ENCODE peak calls at places on chromosomes 16 and 17, in four cellular contexts. E, T, Q and G are unnamed samples.

GRCh38 chr17:491086-492014 is 138.7 kb upstream of the RPH3AL start:
- DNase-seq in E (peak), T (peak), Q (no peak), G (peak)

GRCh38 chr16:57155702-57156350 is 30.0 kb downstream of the PSME3IP1 start:
- DNase-seq in E (no peak), T (no peak), Q (no peak), G (no peak)

GRCh38 chr16:26787924-26788323 is 278.8 kb upstream of the C16orf82 start:
- DNase-seq in E (no peak), T (no peak), Q (no peak), G (no peak)

GRCh38 chr17:28347261-28347891 is 10.0 kb downstream of the POLDIP2 start:
- DNase-seq in E (no peak), T (no peak), Q (no peak), G (no peak)

GRCh38 chr17:65554568-65555223 is 6.8 kb downstream of the AXIN2 start:
- DNase-seq in E (peak), T (no peak), Q (no peak), G (no peak)

GRCh38 chr17:41004397-41004796 is 4.5 kb downstream of the KRTAP3-1 start:
- DNase-seq in E (no peak), T (no peak), Q (no peak), G (no peak)

GRCh38 chr17:7750321-7750821 is 32.8 kb downstream of the DNAH2 start:
- DNase-seq in E (no peak), T (no peak), Q (no peak), G (no peak)

GRCh38 chr17:28745777-28746473 is 2.1 kb downstream of the TRAF4 start:
- DNase-seq in E (peak), T (no peak), Q (no peak), G (no peak)

GRCh38 chr17:77881545-77881944 is 77.0 kb upstream of the TNRC6C start:
- DNase-seq in E (peak), T (peak), Q (peak), G (peak)

GRCh38 chr16:28904828-28905227 is 20.2 kb downstream of the RABEP2 start:
- DNase-seq in E (no peak), T (no peak), Q (no peak), G (no peak)

GRCh38 chr16:50266337-50267091 is at the start of gene ADCY7:
- DNase-seq in E (peak), T (peak), Q (peak), G (peak)

GRCh38 chr17:21098934-21099687 is 27.7 kb upstream of the DHRS7B start:
- DNase-seq in E (peak), T (peak), Q (peak), G (peak)